ENCODE peak calls at places on chromosomes 6 and 20, in four cellular contexts. One of them, this sample, is unnamed.

GRCh38 chr6:123333000-123333756 is 303.6 kb downstream of the TRDN start:
- DNase-seq in HepG2: no peak
- DNase-seq in neuronal stem cell: no peak
- DNase-seq in fibroblast of lung: no peak
- DNase-seq in this sample: no peak

GRCh38 chr6:69894578-69895347 is 28.4 kb downstream of the COL19A1 start:
- DNase-seq in HepG2: no peak
- DNase-seq in fibroblast of lung: peak; percentile 92
- DNase-seq in neuronal stem cell: no peak
- DNase-seq in this sample: no peak

GRCh38 chr6:90397929-90398674 is 101.5 kb upstream of the BACH2 start:
- DNase-seq in HepG2: no peak
- DNase-seq in fibroblast of lung: peak; percentile 6
- DNase-seq in neuronal stem cell: no peak
- DNase-seq in this sample: no peak

GRCh38 chr20:20203784-20204183 is 151.5 kb downstream of the CFAP61 start:
- DNase-seq in fibroblast of lung: no peak
- DNase-seq in neuronal stem cell: no peak
- DNase-seq in HepG2: peak; percentile 15
- DNase-seq in this sample: no peak

GRCh38 chr6:150118208-150118607 is 24.6 kb upstream of the PPP1R14C start:
- DNase-seq in neuronal stem cell: no peak
- DNase-seq in fibroblast of lung: no peak
- DNase-seq in HepG2: no peak
- DNase-seq in this sample: no peak

GRCh38 chr6:53300656-53301551 is 47.8 kb downstream of the ELOVL5 start:
- DNase-seq in HepG2: peak; percentile 15
- DNase-seq in fibroblast of lung: no peak
- DNase-seq in neuronal stem cell: no peak
- DNase-seq in this sample: no peak

GRCh38 chr6:23245559-23245958 is 676.2 kb downstream of the HDGFL1 start:
- DNase-seq in neuronal stem cell: no peak
- DNase-seq in HepG2: no peak
- DNase-seq in fibroblast of lung: peak; percentile 71
- DNase-seq in this sample: no peak

GRCh38 chr6:79453558-79454042 is 83.6 kb downstream of the LCA5 start:
- DNase-seq in HepG2: no peak
- DNase-seq in fibroblast of lung: peak; percentile 67
- DNase-seq in neuronal stem cell: no peak
- DNase-seq in this sample: no peak

GRCh38 chr20:46119028-46119546 is 973 bp downstream of the CD40 start:
- DNase-seq in fibroblast of lung: no peak
- DNase-seq in HepG2: no peak
- DNase-seq in neuronal stem cell: no peak
- DNase-seq in this sample: no peak

GRCh38 chr6:3559561-3559960 is 102.7 kb upstream of the SLC22A23 start:
- DNase-seq in fibroblast of lung: no peak
- DNase-seq in HepG2: no peak
- DNase-seq in neuronal stem cell: no peak
- DNase-seq in this sample: no peak

GRCh38 chr20:32474967-32475819 is 109.9 kb downstream of the NOL4L start:
- DNase-seq in neuronal stem cell: peak; percentile 49
- DNase-seq in HepG2: peak; percentile 86
- DNase-seq in fibroblast of lung: peak; percentile 97
- DNase-seq in this sample: peak; percentile 98

GRCh38 chr20:22836211-22836610 is 198.9 kb upstream of the SSTR4 start:
- DNase-seq in neuronal stem cell: no peak
- DNase-seq in fibroblast of lung: no peak
- DNase-seq in HepG2: no peak
- DNase-seq in this sample: no peak

GRCh38 chr6:133740784-133741183 is 148.1 kb upstream of the TCF21 start:
- DNase-seq in HepG2: no peak
- DNase-seq in neuronal stem cell: no peak
- DNase-seq in fibroblast of lung: no peak
- DNase-seq in this sample: no peak

GRCh38 chr6:56364482-56365313 is 117.3 kb upstream of the COL21A1 start:
- DNase-seq in fibroblast of lung: peak; percentile 71
- DNase-seq in HepG2: no peak
- DNase-seq in neuronal stem cell: no peak
- DNase-seq in this sample: no peak

DNA sequence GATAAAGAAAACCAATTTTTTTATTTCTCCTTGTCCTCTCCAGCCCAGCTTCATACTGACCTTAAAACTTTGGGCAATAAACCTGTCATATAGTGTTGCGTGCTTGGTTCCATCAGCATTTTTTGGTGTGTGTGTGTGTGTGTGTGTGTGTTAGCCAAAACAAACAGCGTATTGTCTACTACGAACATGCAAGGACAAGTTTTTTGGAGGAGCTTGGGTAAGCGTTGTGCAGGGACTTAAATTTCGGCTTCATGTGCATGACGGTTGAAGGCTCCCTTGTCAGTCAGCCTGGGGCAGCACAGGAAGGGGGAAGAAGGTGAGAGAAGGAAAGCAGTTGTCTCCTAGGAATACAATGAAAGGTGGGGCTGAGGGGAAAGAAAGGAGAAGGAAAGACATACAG is 62.0 kb upstream of the PAX1 start:
- DNase-seq in fibroblast of lung: no peak
- DNase-seq in neuronal stem cell: no peak
- DNase-seq in HepG2: no peak
- DNase-seq in this sample: no peak
- H3K4me3 ChIP-seq in fibroblast of lung: no peak overlapping the region
- H3K4me3 ChIP-seq in neuronal stem cell: no peak overlapping the region
- H3K4me3 ChIP-seq in HepG2: no peak overlapping the region
- H3K4me3 ChIP-seq in this sample: no peak overlapping the region

DNA sequence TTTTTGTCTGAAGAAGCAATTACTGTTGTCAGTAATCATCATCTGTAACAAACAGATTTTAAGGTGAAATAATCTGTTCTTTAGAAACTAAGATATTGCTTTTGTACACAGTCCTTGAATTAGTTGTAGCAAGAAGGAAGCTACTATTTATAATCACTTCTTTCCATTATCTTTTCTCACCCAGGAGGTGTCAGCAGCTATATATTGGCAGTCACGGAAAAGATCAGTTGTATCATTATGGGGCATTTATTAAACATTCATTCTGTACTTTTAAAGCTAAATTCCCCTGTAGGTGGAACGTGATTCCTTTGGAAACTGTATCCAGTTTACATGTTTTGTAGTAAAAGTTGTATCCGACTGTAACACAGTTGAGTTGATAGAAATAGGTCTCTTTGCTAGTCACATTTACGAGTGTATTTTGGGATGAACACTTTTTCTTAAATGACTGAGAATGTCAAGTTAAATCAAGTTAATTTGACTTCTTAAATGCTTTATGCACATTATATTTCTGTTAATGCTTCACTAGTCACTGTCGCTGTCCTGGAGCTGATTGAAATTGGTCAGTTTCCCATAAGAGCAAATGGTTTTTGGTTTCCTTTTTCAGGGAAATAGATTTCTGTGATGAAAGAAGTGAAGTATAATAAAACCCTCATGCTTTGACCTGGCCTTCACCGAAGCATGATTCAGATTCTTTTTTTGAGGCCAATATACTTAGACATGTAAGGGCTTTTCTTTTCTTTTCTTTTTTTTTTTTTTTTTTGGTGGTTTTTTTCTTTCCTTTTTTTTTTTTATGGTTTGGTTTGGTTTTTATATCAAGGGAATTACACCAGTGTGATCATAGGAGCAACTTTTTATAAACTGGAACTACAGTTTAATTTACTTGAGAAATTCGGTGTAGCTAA is 5.1 kb downstream of the QKI start:
- DNase-seq in neuronal stem cell: no peak
- DNase-seq in fibroblast of lung: peak; percentile 53
- DNase-seq in HepG2: no peak
- DNase-seq in this sample: no peak
- H3K27ac ChIP-seq in neuronal stem cell: no peak overlapping the region
- H3K27ac ChIP-seq in fibroblast of lung: no peak overlapping the region
- H3K27ac ChIP-seq in HepG2: no peak overlapping the region
- H3K27ac ChIP-seq in this sample: no peak overlapping the region

GRCh38 chr6:71391126-71391525 is 102.5 kb downstream of the OGFRL1 start:
- DNase-seq in fibroblast of lung: no peak
- DNase-seq in neuronal stem cell: no peak
- DNase-seq in HepG2: no peak
- DNase-seq in this sample: no peak
- H3K4me1 ChIP-seq in fibroblast of lung: peaks cover 17% of the 10 kb centered on the region
- H3K4me1 ChIP-seq in neuronal stem cell: peaks cover 6% of the 10 kb centered on the region
- H3K4me1 ChIP-seq in HepG2: no peaks in the 10 kb centered on the region
- H3K4me1 ChIP-seq in this sample: peaks cover 4% of the 10 kb centered on the region

GRCh38 chr6:144066255-144066654 is 29.1 kb downstream of the SF3B5 start:
- DNase-seq in fibroblast of lung: no peak
- DNase-seq in neuronal stem cell: no peak
- DNase-seq in HepG2: no peak
- DNase-seq in this sample: no peak

GRCh38 chr6:144064402-144064830 is 31.0 kb downstream of the SF3B5 start:
- DNase-seq in neuronal stem cell: peak; percentile 32
- DNase-seq in fibroblast of lung: no peak
- DNase-seq in HepG2: no peak
- DNase-seq in this sample: peak; percentile 35

GRCh38 chr6:144063246-144063743 is 32.1 kb downstream of the SF3B5 start:
- DNase-seq in fibroblast of lung: no peak
- DNase-seq in neuronal stem cell: no peak
- DNase-seq in HepG2: no peak
- DNase-seq in this sample: no peak

GRCh38 chr6:144063744-144064401 is 31.5 kb downstream of the SF3B5 start:
- DNase-seq in neuronal stem cell: peak; percentile 74
- DNase-seq in HepG2: peak; percentile 50
- DNase-seq in fibroblast of lung: no peak
- DNase-seq in this sample: peak; percentile 83

DNA sequence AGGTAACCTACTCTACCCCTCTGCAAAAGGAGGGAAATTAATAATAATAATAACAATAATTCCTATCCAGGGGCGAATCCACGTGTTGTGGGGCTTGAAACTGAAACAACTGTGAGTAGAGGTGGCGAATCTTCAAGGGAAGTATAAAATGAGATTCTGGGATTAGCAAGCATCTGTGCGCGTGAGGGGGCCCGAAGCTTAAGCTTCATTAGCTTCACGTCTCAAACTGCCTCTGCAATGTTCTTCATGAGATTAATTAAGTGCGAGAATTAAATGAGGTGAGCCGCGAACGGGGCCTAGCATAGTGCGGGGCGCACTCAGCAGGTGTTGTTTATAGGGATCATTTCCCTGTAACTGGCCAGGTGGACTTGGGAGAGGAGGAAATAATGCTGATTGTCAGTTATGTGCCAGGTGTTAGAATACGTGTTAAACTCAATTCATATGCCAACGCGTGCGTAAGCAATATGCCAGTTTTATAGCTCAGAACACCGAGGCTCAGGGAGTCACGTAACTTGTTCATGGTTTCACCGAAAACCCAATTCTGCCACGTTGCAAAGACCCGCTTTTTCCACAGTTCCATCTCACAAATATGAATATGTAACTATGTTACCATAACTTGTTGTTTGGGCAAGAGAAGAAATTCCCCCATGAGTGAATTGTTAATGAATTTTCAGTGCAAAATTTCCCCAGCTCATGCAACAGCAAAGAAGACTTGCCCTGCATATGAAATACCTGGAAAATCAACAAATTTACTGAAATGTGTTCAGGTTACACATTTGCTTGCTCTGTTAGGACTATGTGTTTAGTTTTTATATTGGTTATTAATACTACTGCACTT is 30.3 kb downstream of the SF3B5 start:
- DNase-seq in HepG2: no peak
- DNase-seq in fibroblast of lung: peak; percentile 5
- DNase-seq in neuronal stem cell: peak; percentile 15
- DNase-seq in this sample: no peak
- H3K4me3 ChIP-seq in HepG2: peak overlapping the region; percentile 69
- H3K4me3 ChIP-seq in fibroblast of lung: peak overlapping the region; percentile 62
- H3K4me3 ChIP-seq in neuronal stem cell: peak overlapping the region; percentile 93
- H3K4me3 ChIP-seq in this sample: peak overlapping the region; percentile 78

GRCh38 chr20:57397693-57398108 is 6.5 kb downstream of the RBM38 start:
- DNase-seq in neuronal stem cell: no peak
- DNase-seq in HepG2: no peak
- DNase-seq in fibroblast of lung: no peak
- DNase-seq in this sample: peak; percentile 54
- H3K27ac ChIP-seq in neuronal stem cell: no peak overlapping the region
- H3K27ac ChIP-seq in HepG2: no peak overlapping the region
- H3K27ac ChIP-seq in fibroblast of lung: no peak overlapping the region
- H3K27ac ChIP-seq in this sample: peak overlapping the region; percentile 71

GRCh38 chr20:4787825-4788224 is 66.1 kb downstream of the PRND start:
- DNase-seq in fibroblast of lung: no peak
- DNase-seq in HepG2: no peak
- DNase-seq in neuronal stem cell: no peak
- DNase-seq in this sample: no peak
- H3K4me1 ChIP-seq in fibroblast of lung: no peaks in the 10 kb centered on the region
- H3K4me1 ChIP-seq in HepG2: no peaks in the 10 kb centered on the region
- H3K4me1 ChIP-seq in neuronal stem cell: no peaks in the 10 kb centered on the region
- H3K4me1 ChIP-seq in this sample: no peaks in the 10 kb centered on the region

GRCh38 chr20:33649201-33649631 is 12.9 kb upstream of the C20orf144 start:
- DNase-seq in fibroblast of lung: peak; percentile 66
- DNase-seq in neuronal stem cell: no peak
- DNase-seq in HepG2: no peak
- DNase-seq in this sample: peak; percentile 89
- H3K4me3 ChIP-seq in fibroblast of lung: no peak overlapping the region
- H3K4me3 ChIP-seq in neuronal stem cell: no peak overlapping the region
- H3K4me3 ChIP-seq in HepG2: no peak overlapping the region
- H3K4me3 ChIP-seq in this sample: no peak overlapping the region

GRCh38 chr6:140485740-140486467 is 1111.5 kb upstream of the CITED2 start:
- DNase-seq in HepG2: no peak
- DNase-seq in fibroblast of lung: peak; percentile 79
- DNase-seq in neuronal stem cell: no peak
- DNase-seq in this sample: peak; percentile 39
- H3K27ac ChIP-seq in HepG2: no peak overlapping the region
- H3K27ac ChIP-seq in fibroblast of lung: peak overlapping the region; percentile 3
- H3K27ac ChIP-seq in neuronal stem cell: no peak overlapping the region
- H3K27ac ChIP-seq in this sample: no peak overlapping the region

GRCh38 chr6:84645000-84645399 is 119.4 kb downstream of the TBX18 start:
- DNase-seq in fibroblast of lung: peak; percentile 59
- DNase-seq in HepG2: no peak
- DNase-seq in neuronal stem cell: no peak
- DNase-seq in this sample: no peak

GRCh38 chr6:84645563-84646266 is 118.7 kb downstream of the TBX18 start:
- DNase-seq in HepG2: no peak
- DNase-seq in fibroblast of lung: peak; percentile 57
- DNase-seq in neuronal stem cell: no peak
- DNase-seq in this sample: no peak

GRCh38 chr6:84652356-84653026 is 111.9 kb downstream of the TBX18 start:
- DNase-seq in HepG2: no peak
- DNase-seq in fibroblast of lung: peak; percentile 83
- DNase-seq in neuronal stem cell: no peak
- DNase-seq in this sample: no peak

GRCh38 chr6:84651583-84651982 is 112.8 kb downstream of the TBX18 start:
- DNase-seq in fibroblast of lung: no peak
- DNase-seq in HepG2: no peak
- DNase-seq in neuronal stem cell: no peak
- DNase-seq in this sample: no peak

DNA sequence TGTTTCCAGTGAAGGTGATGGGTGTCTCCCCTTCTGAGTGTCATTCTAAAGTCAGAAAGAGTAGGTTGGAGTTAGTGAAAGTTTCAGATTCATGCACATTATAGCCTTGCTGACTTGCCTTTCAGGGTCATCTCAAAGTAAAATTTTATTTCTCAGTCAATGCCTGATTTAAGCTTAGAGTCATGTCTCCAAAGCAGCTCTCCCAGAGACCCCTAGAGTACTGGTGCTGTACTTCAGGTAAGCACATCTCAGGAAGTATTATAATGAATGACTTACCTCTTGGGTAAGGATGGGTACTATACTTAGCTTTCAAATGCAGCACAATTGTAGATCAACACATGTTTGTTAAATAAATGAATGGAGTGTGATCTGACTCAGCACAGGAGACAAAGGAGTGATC is 116.0 kb downstream of the TBX18 start:
- DNase-seq in neuronal stem cell: no peak
- DNase-seq in fibroblast of lung: no peak
- DNase-seq in HepG2: no peak
- DNase-seq in this sample: no peak
- H3K4me1 ChIP-seq in neuronal stem cell: no peaks in the 10 kb centered on the region
- H3K4me1 ChIP-seq in fibroblast of lung: peaks cover 8% of the 10 kb centered on the region
- H3K4me1 ChIP-seq in HepG2: no peaks in the 10 kb centered on the region
- H3K4me1 ChIP-seq in this sample: no peaks in the 10 kb centered on the region

This sample was measured in right cardiac atrium.